ENCODE peak calls at places on chromosome 20, in ten cellular contexts. G, C, X, R, S, T, I, P, N and K are unnamed samples.

GRCh38 chr20:12098411-12098810 is 180.7 kb downstream of the BTBD3 start:
- DNase-seq in X (no peak), P (no peak), N (no peak), T (no peak), I (no peak), G (no peak), R (no peak), C (no peak), S (no peak), K (no peak)

GRCh38 chr20:62675156-62675871 is 33.0 kb downstream of the SLCO4A1 start:
- DNase-seq in C (no peak), N (no peak), R (no peak), I (no peak), T (peak; percentile 36), P (no peak), X (no peak), G (no peak), S (no peak), K (no peak)

GRCh38 chr20:31720486-31721407 is 1.9 kb downstream of the BCL2L1 start:
- DNase-seq in T (peak; percentile 13), N (no peak), X (no peak), R (peak; percentile 32), C (no peak), S (peak; percentile 22), G (no peak), P (no peak), I (no peak), K (no peak)

GRCh38 chr20:44624152-44624551 is 27.3 kb downstream of the ADA start:
- DNase-seq in G (no peak), X (no peak), C (no peak), S (no peak), I (no peak), T (no peak), R (no peak), N (no peak), P (no peak), K (no peak)

GRCh38 chr20:2986466-2986865 is 57.0 kb upstream of the GNRH2 start:
- DNase-seq in R (no peak), N (no peak), P (no peak), X (no peak), G (no peak), C (peak; percentile 29), S (peak; percentile 86), I (no peak), T (no peak), K (peak; percentile 29)

GRCh38 chr20:16575390-16576140 is 2.3 kb upstream of the KIF16B start:
- DNase-seq in G (no peak), S (no peak), P (no peak), T (no peak), R (no peak), X (no peak), N (peak; percentile 20), C (no peak), I (no peak), K (no peak)

GRCh38 chr20:43558412-43559146 is at the start of gene SGK2:
- DNase-seq in I (peak; percentile 59), N (no peak), T (peak; percentile 76), G (peak; percentile 70), P (no peak), X (peak; percentile 12), C (peak; percentile 41), S (peak; percentile 37), R (no peak), K (no peak)

GRCh38 chr20:11067359-11067758 is 393.6 kb upstream of the JAG1 start:
- DNase-seq in S (no peak), C (no peak), I (no peak), R (no peak), X (no peak), G (no peak), P (no peak), T (no peak), N (no peak), K (no peak)

GRCh38 chr20:5797843-5798462 is 47.8 kb downstream of the SHLD1 start:
- DNase-seq in S (no peak), G (no peak), T (no peak), X (no peak), R (no peak), C (no peak), P (no peak), I (no peak), N (peak; percentile 45), K (no peak)

GRCh38 chr20:21517566-21518277 is 3.9 kb upstream of the NKX2-2 start:
- DNase-seq in X (no peak), C (no peak), I (no peak), P (no peak), T (no peak), R (peak; percentile 78), S (no peak), G (no peak), N (peak; percentile 33), K (no peak)
- H3K27me3 ChIP-seq in X (peaks cover 89% of the 10 kb centered on the region), C (peaks cover 33% of the 10 kb centered on the region), I (peaks cover 86% of the 10 kb centered on the region), P (peaks cover 3% of the 10 kb centered on the region), T (peaks cover 97% of the 10 kb centered on the region), R (peaks cover 92% of the 10 kb centered on the region), S (peaks cover 76% of the 10 kb centered on the region), G (peaks cover 100% of the 10 kb centered on the region), N (peaks cover 100% of the 10 kb centered on the region), K (peaks cover 99% of the 10 kb centered on the region)

DNA sequence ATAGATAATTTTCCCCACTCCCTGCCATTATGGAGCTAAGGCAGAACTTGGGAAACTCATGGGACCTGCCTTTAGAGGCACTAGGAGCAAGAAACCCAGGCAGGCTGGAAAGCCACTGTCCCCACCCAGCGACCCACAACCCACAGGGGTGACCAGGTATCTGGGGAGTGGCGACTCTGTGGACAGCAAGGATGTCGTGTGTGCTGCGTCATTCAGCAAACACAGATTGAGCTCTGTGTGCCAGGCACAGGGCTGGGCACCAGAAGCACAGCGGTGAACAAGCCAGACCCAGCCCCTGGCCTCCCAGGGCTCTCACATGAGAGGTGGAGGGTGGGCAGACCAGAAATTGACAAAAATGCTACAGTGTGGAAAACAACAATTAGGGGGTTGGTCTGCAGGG is 27.7 kb downstream of the DLGAP4 start:
- DNase-seq in X (no peak), R (no peak), P (peak; percentile 1), T (peak; percentile 19), C (no peak), G (no peak), I (no peak), S (no peak), N (no peak), K (no peak)
- H3K27me3 ChIP-seq in X (peaks cover 40% of the 10 kb centered on the region), R (peaks cover 15% of the 10 kb centered on the region), P (no peaks in the 10 kb centered on the region), T (peaks cover 17% of the 10 kb centered on the region), C (no peaks in the 10 kb centered on the region), G (peaks cover 44% of the 10 kb centered on the region), I (peaks cover 22% of the 10 kb centered on the region), S (peaks cover 7% of the 10 kb centered on the region), N (peaks cover 40% of the 10 kb centered on the region), K (peaks cover 53% of the 10 kb centered on the region)

GRCh38 chr20:54108817-54109216 is 38.4 kb upstream of the BCAS1 start:
- DNase-seq in N (no peak), T (no peak), S (no peak), X (no peak), I (no peak), R (no peak), G (no peak), C (no peak), P (no peak), K (no peak)
- H3K27me3 ChIP-seq in N (no peaks in the 10 kb centered on the region), T (no peaks in the 10 kb centered on the region), S (no peaks in the 10 kb centered on the region), X (no peaks in the 10 kb centered on the region), I (no peaks in the 10 kb centered on the region), R (no peaks in the 10 kb centered on the region), G (no peaks in the 10 kb centered on the region), C (no peaks in the 10 kb centered on the region), P (no peaks in the 10 kb centered on the region), K (no peaks in the 10 kb centered on the region)

GRCh38 chr20:61056136-61056535 is 195.9 kb upstream of the CDH4 start:
- DNase-seq in C (no peak), G (no peak), T (no peak), P (no peak), I (no peak), X (no peak), R (no peak), S (no peak), N (no peak), K (no peak)
- H3K27me3 ChIP-seq in C (no peaks in the 10 kb centered on the region), G (no peaks in the 10 kb centered on the region), T (peaks cover 3% of the 10 kb centered on the region), P (no peaks in the 10 kb centered on the region), I (no peaks in the 10 kb centered on the region), X (no peaks in the 10 kb centered on the region), R (peaks cover 4% of the 10 kb centered on the region), S (no peaks in the 10 kb centered on the region), N (peaks cover 6% of the 10 kb centered on the region), K (no peaks in the 10 kb centered on the region)

GRCh38 chr20:57047281-57048026 is 219.0 kb downstream of the BMP7 start:
- DNase-seq in X (no peak), S (no peak), N (no peak), R (peak; percentile 52), G (peak; percentile 45), T (peak; percentile 58), C (no peak), I (no peak), P (no peak), K (no peak)
- H3K27me3 ChIP-seq in X (no peaks in the 10 kb centered on the region), S (no peaks in the 10 kb centered on the region), N (peaks cover 22% of the 10 kb centered on the region), R (no peaks in the 10 kb centered on the region), G (peaks cover 28% of the 10 kb centered on the region), T (no peaks in the 10 kb centered on the region), C (no peaks in the 10 kb centered on the region), I (peaks cover 3% of the 10 kb centered on the region), P (no peaks in the 10 kb centered on the region), K (no peaks in the 10 kb centered on the region)

GRCh38 chr20:36281785-36282380 is 24.3 kb upstream of the DLGAP4 start:
- DNase-seq in X (no peak), C (no peak), P (peak; percentile 6), R (no peak), S (no peak), T (no peak), I (no peak), N (no peak), G (peak; percentile 42), K (no peak)

GRCh38 chr20:36279776-36280175 is 26.4 kb upstream of the DLGAP4 start:
- DNase-seq in T (no peak), C (no peak), S (no peak), P (peak; percentile 9), R (no peak), N (no peak), I (no peak), X (no peak), G (peak; percentile 20), K (no peak)

GRCh38 chr20:36275441-36276189 is 30.5 kb upstream of the DLGAP4 start:
- DNase-seq in P (peak; percentile 21), T (no peak), C (no peak), X (no peak), R (peak; percentile 51), S (no peak), I (no peak), N (no peak), G (peak; percentile 40), K (no peak)

GRCh38 chr20:36277546-36277945 is 28.6 kb upstream of the DLGAP4 start:
- DNase-seq in S (no peak), N (no peak), I (no peak), R (peak; percentile 8), X (no peak), G (peak; percentile 53), T (no peak), C (no peak), P (peak; percentile 49), K (no peak)

DNA sequence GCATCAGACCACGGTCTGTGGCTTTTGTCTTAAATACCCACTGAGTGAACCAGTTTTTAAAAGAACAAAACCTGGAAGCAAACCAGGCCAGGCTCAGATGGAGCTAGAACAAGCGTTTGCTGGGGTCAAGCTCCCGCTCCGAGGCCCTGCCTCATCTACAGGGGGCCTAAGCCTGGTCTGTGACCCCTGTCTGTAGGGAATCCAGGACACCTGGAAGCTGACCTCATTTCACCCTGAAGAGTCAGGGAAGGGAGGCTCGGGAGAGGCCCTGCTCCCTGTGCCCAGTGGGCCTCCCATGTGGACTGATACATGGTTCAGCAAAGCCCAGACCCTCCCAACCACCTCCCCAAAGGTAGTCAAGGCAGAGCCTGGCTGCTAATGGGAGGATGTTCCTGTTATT is 26.8 kb upstream of the DLGAP4 start:
- DNase-seq in S (no peak), R (no peak), N (no peak), P (peak; percentile 7), I (no peak), C (no peak), X (no peak), G (no peak), T (no peak), K (no peak)
- H3K27me3 ChIP-seq in S (peaks cover 2% of the 10 kb centered on the region), R (no peaks in the 10 kb centered on the region), N (peaks cover 25% of the 10 kb centered on the region), P (no peaks in the 10 kb centered on the region), I (peaks cover 26% of the 10 kb centered on the region), C (no peaks in the 10 kb centered on the region), X (peaks cover 4% of the 10 kb centered on the region), G (peaks cover 9% of the 10 kb centered on the region), T (peaks cover 67% of the 10 kb centered on the region), K (peaks cover 37% of the 10 kb centered on the region)